ENCODE peak calls at places on chromosomes 1 and 21, in four cellular contexts. C is GM12878, X is H1, T is HepG2. S is an unnamed sample.

GRCh38 chr1:179229214-179230140 is at the start of gene ABL2:
- DNase-seq in C (no peak), X (peak; percentile 79), T (peak; percentile 18), S (peak; percentile 35)

GRCh38 chr1:233006582-233006981 is 56.2 kb downstream of the NTPCR start:
- DNase-seq in C (no peak), X (no peak), T (no peak), S (no peak)

GRCh38 chr1:30572192-30572591 is 151.2 kb downstream of the MATN1 start:
- DNase-seq in C (no peak), X (no peak), T (no peak), S (no peak)

GRCh38 chr1:150484861-150485260 is 2.4 kb upstream of the TARS2 start:
- DNase-seq in C (no peak), X (no peak), T (peak; percentile 35), S (no peak)

GRCh38 chr1:247415423-247416361 is at the start of gene NLRP3:
- DNase-seq in C (no peak), X (no peak), T (peak; percentile 5), S (no peak)

GRCh38 chr21:43318841-43319781 is 107.8 kb downstream of the SIK1 start:
- DNase-seq in C (peak; percentile 19), X (no peak), T (no peak), S (no peak)

GRCh38 chr1:85692730-85693314 is 15.4 kb downstream of the ZNHIT6 start:
- DNase-seq in C (no peak), X (no peak), T (peak; percentile 37), S (no peak)

GRCh38 chr21:16794944-16795343 is 717.9 kb upstream of the CXADR start:
- DNase-seq in C (no peak), X (no peak), T (peak; percentile 3), S (no peak)

GRCh38 chr1:36204347-36204909 is 19.8 kb upstream of the THRAP3 start:
- DNase-seq in C (no peak), X (no peak), T (no peak), S (no peak)

DNA sequence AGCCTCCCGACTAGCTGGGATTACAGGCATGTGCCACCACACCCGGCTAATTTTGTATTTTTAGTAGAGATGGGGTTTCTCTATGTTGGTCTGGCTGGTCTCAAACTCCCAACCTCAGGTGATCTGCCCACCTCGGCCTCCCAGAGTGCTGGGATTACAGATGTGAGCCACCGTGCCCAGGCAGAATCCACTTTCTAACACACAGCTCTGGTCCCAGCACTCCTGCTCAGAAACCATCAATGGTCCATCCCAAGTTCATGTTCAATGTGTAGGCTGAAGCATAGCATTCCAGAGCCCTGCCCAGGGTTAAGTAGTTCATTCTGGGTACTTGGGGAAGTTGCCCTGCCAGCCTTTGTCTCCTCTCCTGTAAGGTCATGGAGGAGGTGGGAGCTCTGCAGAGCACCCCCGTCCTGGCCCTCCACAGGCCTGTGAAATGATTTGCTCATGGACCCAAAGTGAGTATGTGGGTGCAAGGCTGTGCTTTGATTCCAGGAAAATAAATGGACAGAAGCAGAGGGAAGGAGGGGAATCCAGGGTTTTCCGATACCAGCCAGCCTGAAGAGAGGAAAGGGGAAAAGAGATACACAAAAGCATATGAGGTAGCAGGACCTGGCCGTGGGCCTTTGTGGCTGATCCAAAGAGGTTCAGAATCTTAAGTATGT is 55.2 kb downstream of the NENF start:
- DNase-seq in C (no peak), X (no peak), T (no peak), S (no peak)
- TF ChIP-seq ZNF274 in C (no peak), X (no peak), T (no peak), S (no peak)

DNA sequence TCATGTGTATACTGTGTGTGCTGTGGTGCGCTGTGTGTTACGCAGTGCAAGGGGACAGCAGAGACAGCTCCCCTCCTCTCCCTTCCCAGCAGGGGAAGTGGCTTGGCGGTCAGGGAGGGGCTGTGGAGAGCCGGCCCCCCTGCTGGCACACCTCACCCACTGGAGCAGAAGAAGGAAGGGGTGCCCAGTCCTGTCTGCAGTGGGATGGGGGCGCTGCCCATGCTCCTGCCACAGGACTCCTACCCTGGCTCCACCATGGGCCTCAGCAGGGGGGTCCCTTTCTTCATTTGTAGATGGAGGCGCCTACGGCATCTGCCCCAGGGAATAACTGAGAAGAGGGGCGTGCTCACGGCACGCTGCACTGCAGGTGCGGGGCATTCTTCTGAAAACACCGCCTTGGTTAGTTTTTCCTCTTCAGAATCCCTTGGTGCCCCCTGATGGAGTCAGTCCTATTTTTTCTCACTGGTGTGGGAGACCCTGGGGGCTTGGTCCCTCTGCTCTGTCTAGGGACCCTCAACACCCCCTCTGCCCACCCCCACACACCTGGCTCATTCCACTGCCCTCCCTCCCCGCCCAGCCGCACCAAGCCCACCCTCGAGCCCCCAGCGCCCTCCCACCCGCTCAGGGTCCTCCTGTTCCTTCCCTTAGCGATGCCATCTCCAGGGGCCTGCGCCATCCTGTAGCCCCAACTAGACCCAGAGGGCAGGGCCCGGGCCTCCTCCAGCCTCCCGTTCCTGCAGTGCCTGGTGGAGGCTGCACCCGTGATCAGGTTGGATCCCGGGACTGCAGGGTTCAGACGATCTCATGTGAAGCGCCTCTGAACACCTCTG is 13.7 kb upstream of the LDLRAP1 start:
- DNase-seq in C (no peak), X (no peak), T (no peak), S (no peak)
- TF ChIP-seq SUZ12 in C (no peak), X (no peak), T (no peak), S (no peak)

GRCh38 chr1:24319962-24320361 is 805 bp downstream of the GRHL3 start:
- DNase-seq in C (no peak), X (no peak), T (no peak), S (no peak)

GRCh38 chr1:24322636-24323177 is 3.5 kb downstream of the GRHL3 start:
- DNase-seq in C (no peak), X (peak; percentile 53), T (no peak), S (no peak)

GRCh38 chr1:24321712-24322635 is 2.8 kb downstream of the GRHL3 start:
- DNase-seq in C (no peak), X (no peak), T (no peak), S (peak; percentile 81)

GRCh38 chr1:24318988-24319863 is at the start of gene GRHL3:
- DNase-seq in C (no peak), X (peak; percentile 86), T (no peak), S (no peak)

GRCh38 chr1:24321150-24321549 is 2.0 kb downstream of the GRHL3 start:
- DNase-seq in C (no peak), X (no peak), T (no peak), S (no peak)
- H3K4me3 ChIP-seq in C (peak overlapping the region; percentile 44), X (peak overlapping the region; percentile 65), T (no peak overlapping the region), S (peak overlapping the region; percentile 51)

DNA sequence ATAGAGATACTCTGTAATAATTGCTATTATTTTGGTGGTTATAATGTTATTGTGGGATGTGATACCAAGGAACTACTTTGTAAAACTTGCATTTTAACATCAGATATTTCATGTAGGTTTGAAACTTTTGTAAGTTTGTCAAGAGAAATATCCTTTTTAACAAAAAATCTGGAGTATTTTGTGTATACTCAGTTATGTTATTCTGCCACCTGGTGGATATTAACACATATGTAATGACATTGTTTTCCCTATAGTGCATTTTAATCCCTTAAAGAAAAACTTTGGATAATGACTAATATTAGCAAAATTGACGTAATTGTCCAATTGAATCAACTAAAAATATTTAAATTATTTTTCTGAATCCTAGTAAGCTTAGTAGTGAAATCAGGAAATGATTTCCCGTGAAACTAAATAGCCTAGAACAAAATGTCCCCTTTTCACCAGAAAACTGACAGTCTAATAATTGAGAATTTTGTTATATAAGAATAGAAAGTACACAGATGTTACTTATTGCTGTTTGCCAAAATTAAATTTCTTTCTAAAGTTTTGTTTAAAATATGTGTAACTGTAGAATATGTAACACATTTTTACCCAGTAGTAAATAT is 39.6 kb downstream of the KCTD3 start:
- DNase-seq in C (no peak), X (no peak), T (no peak), S (no peak)
- TF ChIP-seq ZNF274 in C (no peak), X (no peak), T (no peak), S (no peak)

GRCh38 chr1:33519240-33519884 is 46.9 kb downstream of the ZSCAN20 start:
- DNase-seq in C (no peak), X (no peak), T (no peak), S (no peak)

GRCh38 chr1:33515607-33516006 is 43.2 kb downstream of the ZSCAN20 start:
- DNase-seq in C (no peak), X (no peak), T (no peak), S (no peak)

GRCh38 chr1:33516428-33516827 is 44.0 kb downstream of the ZSCAN20 start:
- DNase-seq in C (no peak), X (no peak), T (no peak), S (no peak)

GRCh38 chr1:33516891-33517550 is 44.6 kb downstream of the ZSCAN20 start:
- DNase-seq in C (no peak), X (no peak), T (no peak), S (no peak)

DNA sequence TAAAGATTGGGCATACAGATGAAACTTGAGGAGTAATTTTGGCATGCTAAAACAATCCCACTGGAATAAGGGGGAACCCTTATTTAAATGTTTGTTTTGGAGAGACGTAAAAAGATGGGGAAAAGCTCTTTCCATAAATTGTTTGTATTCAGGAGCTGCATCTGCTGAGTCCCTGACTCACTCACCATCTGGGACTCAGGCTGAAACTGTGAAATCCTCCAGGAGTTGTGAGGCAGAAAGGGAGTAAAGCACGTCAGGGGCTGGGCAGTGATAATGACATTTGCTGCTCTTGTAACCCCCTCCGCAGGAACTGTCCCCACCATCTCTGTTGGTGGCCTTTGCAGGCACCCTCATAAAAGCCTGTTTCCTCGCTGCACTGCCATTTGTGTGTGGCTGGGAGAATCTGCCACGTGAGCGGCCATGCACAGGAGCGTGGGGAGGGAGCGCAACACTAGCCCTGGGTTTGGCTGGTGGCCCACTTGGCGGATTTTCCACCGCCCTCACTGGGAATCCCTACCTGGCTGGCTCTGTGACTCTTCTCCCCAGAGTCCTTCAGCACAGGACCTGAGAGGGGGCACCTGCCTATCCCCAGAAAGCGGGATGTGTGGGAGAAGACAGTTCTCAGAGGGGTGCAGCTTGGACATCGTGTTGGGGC is 45.3 kb downstream of the ZSCAN20 start:
- DNase-seq in C (no peak), X (no peak), T (no peak), S (no peak)
- TF ChIP-seq SUZ12 in C (no peak), X (no peak), T (no peak), S (no peak)

DNA sequence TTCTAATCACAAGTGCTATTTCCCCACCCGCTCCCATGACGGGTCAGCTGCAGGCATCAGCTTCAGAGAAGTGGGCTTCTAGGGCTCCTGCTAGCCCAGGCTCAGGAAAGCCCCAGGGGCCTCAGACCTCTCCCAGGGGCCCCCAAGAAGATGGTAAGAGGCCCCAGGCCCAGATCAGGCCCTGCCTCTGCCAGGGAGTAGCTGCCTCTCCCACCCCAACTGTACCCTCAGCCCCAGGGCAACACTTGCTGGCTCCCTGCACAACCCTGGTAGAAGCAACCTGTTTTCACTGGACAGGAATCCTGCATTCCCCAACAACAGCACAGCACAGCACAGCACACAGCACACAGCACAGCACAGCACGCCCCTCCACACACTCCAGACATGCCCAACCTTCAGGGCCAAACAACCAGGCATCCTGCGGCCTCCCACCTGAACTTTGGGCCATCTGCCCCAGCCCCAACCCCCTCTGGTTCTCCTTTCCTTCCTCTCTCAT is 6.5 kb downstream of the BLACAT1 start:
- DNase-seq in C (no peak), X (no peak), T (no peak), S (no peak)
- H3K4me3 ChIP-seq in C (no peak overlapping the region), X (peak overlapping the region; percentile 52), T (peak overlapping the region; percentile 68), S (peak overlapping the region; percentile 88)

S was measured in NT2/D1.